ENCODE peak calls at places on chromosomes 2 and 18, in nine cellular contexts. I is CD8-positive, alpha-beta T cell; H is left colon; M is RWPE2; U is occipital lobe; D is AG09319; J is stimulated activated CD4-positive, alpha-beta T cell treated with anti-CD3 and anti-CD28 coated beads, Interleukin-4, amount 100 ng/mL, for 48 hours; L is stimulated activated CD8-positive, alpha-beta memory T cell treated with anti-CD3 and anti-CD28 coated beads, Interleukin-15, amount 100 ng/mL, for 24 hours; X is GM23248. Z is an unnamed sample.

GRCh38 chr2:48433682-48434081 is 96.3 kb upstream of the STON1 start:
- DNase-seq in X (peak), M (no peak), U (no peak), H (peak), D (no peak), L (no peak), J (no peak), I (no peak), Z (no peak)

GRCh38 chr18:58152891-58153290 is 108.9 kb downstream of the NEDD4L start:
- DNase-seq in X (no peak), H (no peak), D (no peak), U (no peak), L (no peak), I (no peak), M (no peak), J (no peak), Z (peak)

GRCh38 chr18:79527656-79528055 is 131.9 kb downstream of the NFATC1 start:
- DNase-seq in M (peak), D (no peak), U (no peak), H (peak), X (no peak), I (no peak), J (no peak), L (no peak), Z (no peak)

GRCh38 chr2:82636411-82637020 is 1822.6 kb downstream of the SUCLG1 start:
- DNase-seq in D (no peak), L (no peak), H (no peak), I (no peak), X (no peak), M (no peak), U (no peak), J (no peak), Z (peak)

GRCh38 chr2:179455824-179456223 is 191.2 kb upstream of the SESTD1 start:
- DNase-seq in M (no peak), L (no peak), H (no peak), D (no peak), J (no peak), U (no peak), X (no peak), I (no peak), Z (no peak)

GRCh38 chr2:95525294-95526035 is 40.9 kb upstream of the TRIM43B start:
- DNase-seq in M (no peak), H (peak), X (peak), D (no peak), U (no peak), L (no peak), I (no peak), J (no peak), Z (no peak)

GRCh38 chr2:3643371-3644245 is 14.4 kb upstream of the ALLC start:
- DNase-seq in L (no peak), M (peak), U (no peak), I (no peak), D (no peak), J (no peak), H (no peak), X (no peak), Z (no peak)

GRCh38 chr2:211899871-211900482 is 638.6 kb downstream of the ERBB4 start:
- DNase-seq in X (no peak), M (no peak), U (no peak), L (no peak), D (no peak), J (no peak), I (no peak), H (no peak), Z (no peak)

GRCh38 chr2:3535794-3536681 is 16.7 kb upstream of the ADI1 start:
- DNase-seq in U (peak), L (no peak), H (peak), M (peak), X (peak), J (no peak), I (no peak), D (peak), Z (peak)

GRCh38 chr18:49537232-49537876 is 24.5 kb upstream of the LIPG start:
- DNase-seq in I (no peak), U (no peak), X (no peak), L (no peak), J (no peak), H (no peak), M (no peak), D (no peak), Z (no peak)

GRCh38 chr2:120012771-120013568 is at the start of gene EPB41L5:
- DNase-seq in D (peak), U (peak), L (peak), J (peak), I (peak), X (peak), M (peak), H (peak), Z (peak)

GRCh38 chr2:29374823-29375222 is 259.6 kb downstream of the CLIP4 start:
- DNase-seq in J (no peak), X (no peak), H (no peak), D (no peak), U (no peak), I (no peak), M (no peak), L (no peak), Z (no peak)

GRCh38 chr2:61434314-61434713 is 36.6 kb downstream of the USP34 start:
- DNase-seq in L (no peak), J (no peak), U (no peak), I (no peak), H (peak), D (no peak), X (no peak), M (no peak), Z (no peak)

GRCh38 chr2:218323526-218324472 is 31.5 kb upstream of the TMBIM1 start:
- DNase-seq in M (peak), U (no peak), I (no peak), D (no peak), L (no peak), J (no peak), H (peak), X (peak), Z (peak)

GRCh38 chr2:191165190-191165643 is 14.4 kb upstream of the STAT4 start:
- DNase-seq in J (no peak), H (no peak), U (peak), M (no peak), I (peak), D (peak), X (peak), L (no peak), Z (peak)

GRCh38 chr18:35777042-35777441 is 195.4 kb upstream of the RMP24 start:
- DNase-seq in U (no peak), D (no peak), H (no peak), X (no peak), J (no peak), I (no peak), M (no peak), L (no peak), Z (no peak)

GRCh38 chr2:207239222-207239674 is 73.5 kb upstream of the KLF7 start:
- DNase-seq in D (peak), H (no peak), U (no peak), X (peak), M (peak), J (no peak), L (no peak), I (no peak), Z (peak)

GRCh38 chr2:8677646-8678592 is 3.9 kb upstream of the ID2 start:
- DNase-seq in M (no peak), X (peak), H (peak), L (no peak), I (peak), D (no peak), U (peak), J (no peak), Z (peak)

GRCh38 chr2:52931660-52932059 is 835.9 kb upstream of the CHAC2 start:
- DNase-seq in H (no peak), U (no peak), M (no peak), X (no peak), L (no peak), D (no peak), I (no peak), J (no peak), Z (no peak)

GRCh38 chr2:161321944-161322343 is 13.7 kb downstream of the PSMD14 start:
- DNase-seq in L (no peak), D (no peak), X (peak), J (no peak), I (no peak), H (no peak), M (no peak), U (no peak), Z (no peak)

GRCh38 chr2:26942543-26943295 is 27.7 kb upstream of the MAPRE3 start:
- DNase-seq in H (peak), M (no peak), J (peak), I (peak), L (peak), U (peak), X (peak), D (no peak), Z (peak)

GRCh38 chr2:165434865-165435500 is 34.5 kb upstream of the CSRNP3 start:
- DNase-seq in J (no peak), I (no peak), D (no peak), H (no peak), L (no peak), X (no peak), M (no peak), U (no peak), Z (no peak)

GRCh38 chr2:230308402-230309000 is 18.5 kb upstream of the SP140L start:
- DNase-seq in X (no peak), M (no peak), I (no peak), L (no peak), J (no peak), D (no peak), U (no peak), H (no peak), Z (no peak)

GRCh38 chr2:1973636-1974035 is 229.3 kb upstream of the PXDN start:
- DNase-seq in X (no peak), U (no peak), H (no peak), D (no peak), L (no peak), M (no peak), J (no peak), I (no peak), Z (no peak)

GRCh38 chr2:112706170-112706664 is 14.6 kb upstream of the NT5DC4 start:
- DNase-seq in J (no peak), H (no peak), U (no peak), D (no peak), M (no peak), X (peak), L (no peak), I (peak), Z (peak)

GRCh38 chr2:98911376-98912154 is 24.5 kb downstream of the CRACDL start:
- DNase-seq in M (no peak), I (no peak), L (no peak), H (no peak), U (no peak), J (no peak), D (no peak), X (peak), Z (peak)

GRCh38 chr2:20217041-20217970 is 7.6 kb downstream of the SDC1 start:
- DNase-seq in I (no peak), X (peak), J (no peak), D (no peak), M (peak), U (no peak), L (no peak), H (no peak), Z (peak)

GRCh38 chr2:9390151-9390850 is 33.0 kb downstream of the ITGB1BP1 start:
- DNase-seq in U (no peak), X (no peak), M (no peak), I (no peak), J (no peak), H (no peak), L (no peak), D (no peak), Z (no peak)

GRCh38 chr2:133633851-133634250 is 65.6 kb upstream of the NCKAP5 start:
- DNase-seq in U (no peak), J (no peak), D (no peak), I (no peak), X (peak), L (no peak), M (no peak), H (no peak), Z (peak)

GRCh38 chr2:31932589-31932988 is 78.2 kb downstream of the MEMO1 start:
- DNase-seq in U (no peak), H (no peak), I (no peak), D (no peak), X (no peak), L (no peak), M (no peak), J (no peak), Z (no peak)

GRCh38 chr2:96205238-96205637 is 3.4 kb downstream of the STARD7 start:
- DNase-seq in M (no peak), D (no peak), I (no peak), J (no peak), U (no peak), H (no peak), X (peak), L (no peak), Z (peak)

GRCh38 chr2:31216734-31217133 is 581 bp downstream of the CAPN14 start:
- DNase-seq in U (no peak), J (no peak), D (no peak), I (no peak), H (no peak), L (no peak), M (no peak), X (no peak), Z (no peak)